ENCODE peak calls at places on chromosomes 2 and 18, in four cellular contexts. G is lung, P is spleen, R is foreskin keratinocyte. Z is an unnamed sample. For H3K4me1, the result is how much of the 10 kb centered on the place peaks cover.

GRCh38 chr2:210558708-210559107 is 2.3 kb downstream of the CPS1 start:
- DNase-seq in R (no peak), G (no peak), P (no peak), Z (peak)

GRCh38 chr2:113264713-113265403 is 13.9 kb downstream of the PAX8 start:
- DNase-seq in G (no peak), P (no peak), R (no peak), Z (no peak)

GRCh38 chr18:61651145-61651879 is 241.5 kb downstream of the RNF152 start:
- DNase-seq in P (no peak), R (no peak), G (no peak), Z (no peak)

GRCh38 chr18:487371-487770 is 13.1 kb downstream of the COLEC12 start:
- DNase-seq in P (no peak), G (no peak), R (no peak), Z (no peak)

GRCh38 chr18:63132819-63133200 is 186.8 kb downstream of the BCL2 start:
- DNase-seq in R (no peak), P (no peak), G (no peak), Z (no peak)

GRCh38 chr18:23136326-23137092 is 1.2 kb downstream of the CABLES1 start:
- DNase-seq in R (no peak), G (peak), P (peak), Z (peak)

GRCh38 chr2:151857650-151858049 is 29.4 kb upstream of the ARL5A start:
- DNase-seq in G (peak), R (peak), P (no peak), Z (peak)

GRCh38 chr2:153873062-153874048 is 1.6 kb downstream of the GALNT13 start:
- DNase-seq in G (no peak), P (peak), R (no peak), Z (no peak)

GRCh38 chr2:125167152-125167551 is 1142.1 kb downstream of the CNTNAP5 start:
- DNase-seq in P (no peak), G (no peak), R (no peak), Z (no peak)

GRCh38 chr2:7627587-7627986 is 710.4 kb downstream of the RNF144A start:
- DNase-seq in P (no peak), R (no peak), G (no peak), Z (peak)

GRCh38 chr18:43846302-43846701 is 569.0 kb upstream of the SYT4 start:
- DNase-seq in P (no peak), R (no peak), G (no peak), Z (no peak)

GRCh38 chr2:149365826-149366583 is 35.6 kb downstream of the LYPD6 start:
- DNase-seq in G (no peak), R (peak), P (no peak), Z (peak)

GRCh38 chr2:134406311-134406710 is 152.4 kb downstream of the MGAT5 start:
- DNase-seq in P (no peak), G (no peak), R (peak), Z (peak)

GRCh38 chr2:151664520-151664919 is 69.8 kb downstream of the NEB start:
- DNase-seq in G (no peak), P (no peak), R (no peak), Z (no peak)

GRCh38 chr18:66136039-66136438 is 385.2 kb downstream of the CDH7 start:
- DNase-seq in G (no peak), P (no peak), R (no peak), Z (no peak)

GRCh38 chr2:222043897-222044296 is 254.9 kb downstream of the PAX3 start:
- DNase-seq in G (no peak), R (no peak), P (no peak), Z (no peak)

GRCh38 chr18:26804474-26804873 is 61.0 kb downstream of the AQP4 start:
- DNase-seq in R (no peak), G (no peak), P (no peak), Z (no peak)

GRCh38 chr18:69400976-69401474 is 337 bp downstream of the DOK6 start:
- DNase-seq in G (no peak), R (no peak), P (no peak), Z (no peak)

GRCh38 chr2:177573120-177573519 is 180.5 kb downstream of the AGPS start:
- DNase-seq in G (no peak), P (no peak), R (no peak), Z (peak)

GRCh38 chr2:233940376-233941276 is 23.5 kb downstream of the TRPM8 start:
- DNase-seq in G (no peak), P (no peak), R (no peak), Z (no peak)

GRCh38 chr2:144938308-144938709 is 418.4 kb upstream of the ZEB2 start:
- DNase-seq in P (no peak), R (no peak), G (no peak), Z (peak)

GRCh38 chr18:5058768-5059539 is 138.1 kb downstream of the AKAIN1 start:
- DNase-seq in P (no peak), R (no peak), G (no peak), Z (no peak)

GRCh38 chr2:135657806-135658582 is 83.7 kb upstream of the UBXN4 start:
- DNase-seq in G (no peak), P (no peak), R (no peak), Z (no peak)

GRCh38 chr2:50649626-50650397 is 382.1 kb downstream of the NRXN1 start:
- DNase-seq in G (no peak), P (no peak), R (peak), Z (peak)

GRCh38 chr2:135091681-135092080 is 39.6 kb downstream of the RAB3GAP1 start:
- DNase-seq in P (no peak), G (no peak), R (no peak), Z (no peak)

GRCh38 chr18:67300498-67300897 is 216.0 kb downstream of the DSEL start:
- DNase-seq in R (no peak), G (no peak), P (no peak), Z (peak)

GRCh38 chr2:152175012-152175367 is 573 bp downstream of the STAM2 start:
- DNase-seq in P (no peak), R (no peak), G (no peak), Z (no peak)

GRCh38 chr2:217832115-217832514 is 170.7 kb downstream of the TNS1 start:
- DNase-seq in R (no peak), G (no peak), P (no peak), Z (no peak)

GRCh38 chr2:98913916-98914712 is 21.9 kb downstream of the CRACDL start:
- DNase-seq in G (peak), R (no peak), P (peak), Z (peak)

GRCh38 chr2:119598576-119598975 is 54.3 kb downstream of the CFAP221 start:
- DNase-seq in P (no peak), G (no peak), R (no peak), Z (no peak)

GRCh38 chr2:84919885-84920580 is 14.6 kb downstream of the TMSB10 start:
- DNase-seq in P (no peak), G (peak), R (peak), Z (peak)

GRCh38 chr2:238666543-238666942 is 181.3 kb upstream of the TWIST2 start:
- DNase-seq in R (no peak), P (no peak), G (no peak), Z (no peak)

GRCh38 chr2:88764141-88764849 is 72.8 kb downstream of the RPIA start:
- DNase-seq in P (no peak), G (no peak), R (no peak), Z (no peak)

DNA sequence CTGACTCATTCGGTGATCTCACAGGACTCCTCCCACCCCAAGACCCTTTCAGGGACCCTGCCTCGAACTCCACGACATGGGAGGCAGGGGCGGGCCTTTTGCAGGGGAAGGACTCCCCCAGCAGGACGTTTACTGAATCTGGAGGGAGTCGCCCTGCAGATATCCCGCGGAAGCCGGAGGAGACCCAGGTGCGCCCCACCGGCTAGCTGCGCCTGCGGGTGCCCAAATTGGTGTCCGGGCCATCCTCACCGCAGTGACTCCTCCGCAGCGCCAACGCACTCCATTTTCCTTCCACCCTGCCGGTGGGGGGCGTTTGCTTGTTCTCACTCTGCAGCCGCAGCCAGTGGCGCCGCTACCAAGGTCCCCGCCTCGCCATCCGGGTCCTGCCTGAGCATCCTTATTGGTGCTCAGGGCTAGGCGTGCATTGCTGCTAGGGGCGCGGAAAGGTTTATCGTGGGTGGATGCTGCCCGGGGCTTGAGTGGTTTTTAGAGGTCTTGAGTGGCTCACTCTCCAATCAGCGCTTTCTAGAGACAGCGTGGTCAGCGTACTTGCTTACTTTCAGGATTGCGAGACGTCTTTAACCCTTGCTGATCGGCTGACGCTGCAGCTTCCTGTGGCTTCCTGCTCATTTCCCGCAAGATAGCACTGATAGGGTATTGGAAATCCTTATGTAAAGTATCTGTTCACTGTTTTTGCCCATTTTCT is 81.4 kb downstream of the BIN1 start:
- DNase-seq in G (peak), R (no peak), P (peak), Z (peak)
- TF ChIP-seq CTCF in G (no peak), R (peak), P (peak), Z (no peak)

GRCh38 chr2:38728694-38729093 is 22.5 kb downstream of the SRSF7 start:
- DNase-seq in R (no peak), P (no peak), G (no peak), Z (no peak)

GRCh38 chr2:38733300-38733971 is 17.7 kb downstream of the SRSF7 start:
- DNase-seq in G (no peak), R (no peak), P (no peak), Z (no peak)

GRCh38 chr2:38734299-38735058 is 16.7 kb downstream of the SRSF7 start:
- DNase-seq in P (no peak), G (no peak), R (no peak), Z (no peak)

GRCh38 chr2:38731684-38732221 is 19.4 kb downstream of the SRSF7 start:
- DNase-seq in G (no peak), P (peak), R (no peak), Z (no peak)

DNA sequence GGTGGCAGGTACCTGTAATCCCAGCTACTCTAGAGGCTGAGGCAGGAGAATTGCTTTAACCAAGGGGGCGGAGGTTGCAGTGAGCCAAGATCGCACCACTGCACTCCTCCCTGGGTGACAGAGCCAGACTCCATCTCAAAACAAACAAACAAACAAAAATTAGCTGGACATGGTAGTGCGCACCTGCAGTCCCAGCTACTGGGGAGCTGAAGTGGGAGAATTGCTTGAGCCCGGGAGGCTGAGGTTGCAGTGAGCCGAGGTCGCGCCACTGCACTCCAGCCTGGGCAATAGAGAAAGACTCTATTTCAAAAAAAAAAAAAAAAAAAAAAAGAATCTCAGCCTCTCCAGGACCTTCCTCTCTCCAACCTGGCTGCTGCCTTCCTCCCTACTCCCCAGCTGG is 20.1 kb downstream of the SRSF7 start:
- DNase-seq in P (no peak), R (no peak), G (no peak), Z (no peak)
- H3K4me1 ChIP-seq in P (under half), R (under half), G (under half), Z (under half)

GRCh38 chr2:20585351-20585709 is 65.6 kb downstream of the HS1BP3 start:
- DNase-seq in G (no peak), P (no peak), R (no peak), Z (no peak)
- TF ChIP-seq CTCF in G (no peak), P (no peak), R (no peak), Z (no peak)

GRCh38 chr18:2978626-2979025 is 34.3 kb downstream of the LPIN2 start:
- DNase-seq in P (no peak), R (no peak), G (no peak), Z (peak)
- H3K4me1 ChIP-seq in P (half or more), R (under half), G (under half), Z (under half)